ENCODE peak calls at places on chromosomes 11 and 22, in six cellular contexts. S is NCI-H226; E is NCI-H460; Z is neural crest cell; M is CD8-positive, alpha-beta memory T cell; P is HFFc6. L is an unnamed sample.

GRCh38 chr22:46661221-46661851 is 41.1 kb downstream of the GRAMD4 start:
- DNase-seq in S (peak; percentile 62), M (no peak), P (no peak), E (peak; percentile 56), Z (no peak), L (no peak)

GRCh38 chr11:134024420-134025085 is 44.3 kb upstream of the JAM3 start:
- DNase-seq in Z (no peak), M (no peak), S (peak; percentile 92), P (peak; percentile 81), E (no peak), L (no peak)

GRCh38 chr11:72079776-72080325 is 491 bp downstream of the NUMA1 start:
- DNase-seq in Z (peak; percentile 13), M (no peak), S (no peak), P (no peak), E (no peak), L (no peak)

GRCh38 chr11:15742626-15743243 is 613.6 kb downstream of the SOX6 start:
- DNase-seq in S (no peak), E (no peak), Z (no peak), M (no peak), P (no peak), L (no peak)

GRCh38 chr11:2782769-2783168 is 83.0 kb upstream of the KCNQ1OT1 start:
- DNase-seq in Z (no peak), M (no peak), S (no peak), P (no peak), E (no peak), L (no peak)

GRCh38 chr11:35146074-35146521 is 7.1 kb downstream of the CD44 start:
- DNase-seq in E (no peak), Z (no peak), M (no peak), P (no peak), S (no peak), L (no peak)

GRCh38 chr22:28835630-28836189 is 35.3 kb upstream of the XBP1 start:
- DNase-seq in P (no peak), S (no peak), M (no peak), E (no peak), Z (no peak), L (no peak)

GRCh38 chr11:73331138-73331916 is 23.3 kb downstream of the ARHGEF17 start:
- DNase-seq in M (no peak), S (peak; percentile 48), Z (peak; percentile 73), E (no peak), P (no peak), L (no peak)

GRCh38 chr11:29306527-29306926 is 710.3 kb downstream of the KCNA4 start:
- DNase-seq in M (no peak), Z (no peak), S (peak; percentile 92), E (no peak), P (peak; percentile 85), L (no peak)

GRCh38 chr22:32751065-32751739 is 50.3 kb upstream of the TIMP3 start:
- DNase-seq in S (no peak), M (no peak), Z (no peak), E (no peak), P (no peak), L (no peak)

GRCh38 chr11:71947498-71947897 is 18.7 kb downstream of the RNF121 start:
- DNase-seq in S (no peak), E (peak; percentile 18), Z (no peak), M (no peak), P (no peak), L (no peak)

GRCh38 chr11:121551463-121551862 is 98.7 kb upstream of the SORL1-AS1 start:
- DNase-seq in S (no peak), M (no peak), Z (no peak), E (no peak), P (no peak), L (no peak)

GRCh38 chr11:62398011-62398994 is 20.5 kb upstream of the SCGB1A1 start:
- DNase-seq in S (peak; percentile 93), E (no peak), Z (no peak), M (no peak), P (peak; percentile 64), L (no peak)

GRCh38 chr11:34978236-34979191 is 62.1 kb downstream of the PDHX start:
- DNase-seq in S (no peak), P (no peak), M (no peak), E (no peak), Z (no peak), L (no peak)

GRCh38 chr11:115544422-115544821 is 40.2 kb upstream of the CADM1 start:
- DNase-seq in Z (no peak), P (no peak), E (no peak), M (no peak), S (no peak), L (no peak)

L was measured in iPS DF 6.9.